ENCODE peak calls at places on chromosomes 1 and 21, in ten cellular contexts. V is NCI-H1105 treated with DMSO at 0.1 percent for 48 hours; M is neural progenitor cell; E is Caki2; I is LoVo; J is activated CD4-positive, alpha-beta T cell treated with anti-CD3 and anti-CD28 coated beads, Interleukin-2, amount 10 ng/mL, durations not matched to agents 7 days and 5 days; K is hypothalamus; H is cardiac fibroblast; T is AG09309; Y is NCI-H1092 treated with DMSO at 0.1 percent for 48 hours. W is an unnamed sample.

GRCh38 chr1:170225735-170226524 is 80.2 kb downstream of the NTMT2 start:
- DNase-seq in T (peak), H (no peak), Y (no peak), M (no peak), K (no peak), V (no peak), E (no peak), I (no peak), J (no peak), W (no peak)

GRCh38 chr1:167802235-167802634 is 80.5 kb downstream of the MPZL1 start:
- DNase-seq in K (no peak), M (no peak), J (no peak), E (no peak), I (no peak), V (no peak), T (no peak), H (no peak), Y (no peak), W (no peak)

GRCh38 chr1:47333578-47333921 is at the start of gene CMPK1:
- DNase-seq in M (peak), I (peak), Y (peak), H (peak), V (peak), T (peak), K (peak), E (peak), J (peak), W (peak)

GRCh38 chr1:157095551-157095950 is 4.1 kb downstream of the ETV3L start:
- DNase-seq in E (no peak), Y (no peak), T (no peak), J (no peak), V (no peak), I (no peak), H (no peak), M (no peak), K (no peak), W (no peak)

GRCh38 chr1:42176902-42177519 is 12.5 kb upstream of the GUCA2A start:
- DNase-seq in T (no peak), H (peak), J (peak), M (peak), E (peak), V (peak), I (peak), K (no peak), Y (peak), W (peak)

GRCh38 chr1:229240532-229240931 is 30.4 kb upstream of the RAB4A start:
- DNase-seq in J (no peak), Y (no peak), E (no peak), T (no peak), H (no peak), I (no peak), M (no peak), K (no peak), V (no peak), W (no peak)

GRCh38 chr1:76279387-76279748 is 204.8 kb downstream of the ST6GALNAC3 start:
- DNase-seq in E (no peak), M (no peak), I (no peak), Y (no peak), V (no peak), J (no peak), K (no peak), H (no peak), T (no peak), W (peak)

GRCh38 chr1:115062542-115063004 is 26.7 kb downstream of the TSPAN2 start:
- DNase-seq in M (no peak), I (peak), Y (no peak), H (peak), V (no peak), K (no peak), J (peak), T (no peak), E (peak), W (no peak)

GRCh38 chr1:101079341-101079740 is 53.8 kb upstream of the DPH5 start:
- DNase-seq in E (no peak), T (no peak), M (no peak), K (no peak), I (no peak), H (no peak), J (no peak), V (no peak), Y (no peak), W (no peak)

GRCh38 chr1:18504609-18505008 is 23.9 kb downstream of the KLHDC7A start:
- DNase-seq in K (no peak), I (no peak), Y (no peak), M (no peak), T (no peak), H (no peak), E (no peak), J (no peak), V (no peak), W (no peak)

GRCh38 chr1:193662030-193662429 is 475.6 kb upstream of the B3GALT2 start:
- DNase-seq in Y (no peak), M (no peak), J (no peak), I (no peak), T (no peak), H (peak), V (no peak), K (no peak), E (no peak), W (no peak)

GRCh38 chr1:19619697-19620384 is 24.3 kb upstream of the NBL1 start:
- DNase-seq in E (peak), M (no peak), V (no peak), H (no peak), K (no peak), J (no peak), Y (no peak), I (no peak), T (no peak), W (no peak)

GRCh38 chr1:226679853-226680516 is 59.1 kb downstream of the ITPKB start:
- DNase-seq in K (peak), Y (no peak), J (peak), H (peak), M (peak), I (peak), V (no peak), E (no peak), T (no peak), W (peak)

GRCh38 chr1:97243973-97244560 is 522.5 kb downstream of the PTBP2 start:
- DNase-seq in J (no peak), Y (no peak), M (peak), I (peak), K (no peak), V (peak), T (no peak), H (peak), E (no peak), W (no peak)

GRCh38 chr1:228464487-228464983 is 22.6 kb upstream of the RNF187 start:
- DNase-seq in V (peak), Y (peak), J (peak), K (peak), I (no peak), E (no peak), H (peak), T (no peak), M (peak), W (no peak)

GRCh38 chr1:7549277-7549676 is 221.8 kb upstream of the VAMP3 start:
- DNase-seq in I (peak), J (peak), M (no peak), K (no peak), T (peak), V (no peak), E (peak), H (peak), Y (no peak), W (no peak)

GRCh38 chr1:29096255-29096896 is 27.3 kb downstream of the TMEM200B start:
- DNase-seq in H (no peak), M (peak), T (no peak), K (no peak), V (peak), J (no peak), E (no peak), Y (peak), I (no peak), W (no peak)

GRCh38 chr1:65813956-65814355 is 21.3 kb downstream of the PDE4B start:
- DNase-seq in V (peak), M (no peak), I (no peak), K (no peak), E (no peak), J (no peak), Y (peak), T (no peak), H (peak), W (no peak)

GRCh38 chr1:63915121-63915520 is 141.3 kb downstream of the ROR1 start:
- DNase-seq in H (peak), V (peak), T (no peak), Y (peak), M (peak), E (no peak), I (no peak), K (no peak), J (no peak), W (peak)

GRCh38 chr1:55727010-55727409 is 511.8 kb upstream of the USP24 start:
- DNase-seq in K (no peak), E (no peak), I (peak), M (no peak), Y (no peak), H (peak), V (no peak), T (no peak), J (no peak), W (no peak)

GRCh38 chr1:220681220-220681847 is 8.8 kb upstream of the C1orf115 start:
- DNase-seq in H (peak), J (no peak), E (no peak), K (no peak), Y (no peak), I (peak), T (no peak), V (no peak), M (no peak), W (no peak)

GRCh38 chr1:33667386-33668282 is 195.2 kb downstream of the ZSCAN20 start:
- DNase-seq in M (no peak), J (no peak), H (no peak), T (no peak), E (no peak), Y (no peak), V (no peak), K (no peak), I (no peak), W (no peak)

GRCh38 chr1:247908761-247909160 is 11.3 kb upstream of the OR2T8 start:
- DNase-seq in Y (no peak), H (no peak), V (no peak), E (no peak), I (no peak), K (no peak), J (no peak), M (no peak), T (no peak), W (no peak)

GRCh38 chr1:44389437-44389836 is 15.6 kb upstream of the RNF220 start:
- DNase-seq in I (no peak), V (no peak), J (no peak), K (no peak), E (no peak), Y (no peak), M (no peak), T (no peak), H (no peak), W (no peak)

GRCh38 chr1:19485362-19486187 is at the start of gene CAPZB:
- DNase-seq in Y (peak), K (peak), E (peak), J (peak), T (no peak), I (peak), M (peak), H (peak), V (peak), W (peak)

GRCh38 chr21:45990049-45990711 is 8.6 kb downstream of the COL6A1 start:
- DNase-seq in J (no peak), E (no peak), K (no peak), H (no peak), V (no peak), Y (no peak), M (no peak), I (no peak), T (no peak), W (peak)

GRCh38 chr1:235865565-235866206 is 1.0 kb downstream of the LYST start:
- DNase-seq in J (no peak), K (no peak), T (no peak), M (no peak), E (no peak), V (no peak), Y (no peak), I (no peak), H (no peak), W (no peak)

GRCh38 chr1:24009406-24009805 is 29.3 kb upstream of the SRSF10 start:
- DNase-seq in K (no peak), Y (no peak), J (no peak), E (peak), I (peak), M (no peak), V (no peak), T (no peak), H (peak), W (no peak)

GRCh38 chr21:34923626-34924025 is 125.5 kb downstream of the RUNX1 start:
- DNase-seq in K (no peak), T (no peak), H (no peak), E (no peak), M (no peak), V (no peak), J (no peak), I (no peak), Y (no peak), W (no peak)

GRCh38 chr1:36861380-36861779 is 172.9 kb downstream of the GRIK3 start:
- DNase-seq in E (no peak), T (no peak), M (no peak), J (no peak), K (no peak), Y (no peak), V (no peak), H (no peak), I (no peak), W (no peak)

GRCh38 chr1:17744666-17745563 is 10.2 kb upstream of the ACTL8 start:
- DNase-seq in V (no peak), Y (no peak), T (no peak), K (no peak), I (no peak), H (no peak), M (no peak), E (no peak), J (no peak), W (peak)

GRCh38 chr1:180177931-180178330 is 23.3 kb downstream of the QSOX1 start:
- DNase-seq in T (no peak), Y (no peak), E (no peak), V (no peak), M (no peak), H (no peak), J (no peak), I (no peak), K (no peak), W (no peak)

W was measured in WERI-Rb-1.